ENCODE peak calls at places on chromosome 5, in five cellular contexts. L is SW480, R is H9, V is HT1080, M is activated T-helper 1 cell treated with Interleukin-2 at 50 U/mL for 16 hours. F is an unnamed sample.
A peak's percentile ranks its signal among the peaks of the same experiment; 100 is the strongest.

GRCh38 chr5:31194458-31194808 is 947 bp downstream of the CDH6 start:
- DNase-seq in L (no peak), R (no peak), V (no peak), M (no peak), F (no peak)

GRCh38 chr5:98774192-98775046 is 956 bp downstream of the RGMB start:
- DNase-seq in L (peak; percentile 77), R (peak; percentile 69), V (peak; percentile 61), M (peak; percentile 30), F (peak; percentile 72)

GRCh38 chr5:5178121-5178520 is 38.0 kb downstream of the ADAMTS16 start:
- DNase-seq in L (peak; percentile 33), R (no peak), V (no peak), M (no peak), F (no peak)

GRCh38 chr5:135353952-135354721 is 44.9 kb downstream of the MACROH2A1 start:
- DNase-seq in L (no peak), R (no peak), V (peak; percentile 46), M (no peak), F (peak; percentile 70)

GRCh38 chr5:22411950-22412349 is 441.2 kb downstream of the CDH12 start:
- DNase-seq in L (no peak), R (no peak), V (no peak), M (no peak), F (no peak)

GRCh38 chr5:110899566-110900412 is 161.0 kb downstream of the SLC25A46 start:
- DNase-seq in L (no peak), R (no peak), V (peak; percentile 31), M (no peak), F (peak; percentile 19)

GRCh38 chr5:56123531-56124243 is 109.4 kb downstream of the ANKRD55 start:
- DNase-seq in L (peak; percentile 89), R (peak; percentile 57), V (peak; percentile 100), M (no peak), F (peak; percentile 99)

GRCh38 chr5:92758552-92758951 is 822.5 kb downstream of the NR2F1-AS1 start:
- DNase-seq in L (no peak), R (no peak), V (peak; percentile 62), M (no peak), F (no peak)

GRCh38 chr5:161002571-161003074 is 150.6 kb upstream of the ATP10B start:
- DNase-seq in L (no peak), R (no peak), V (no peak), M (no peak), F (no peak)

GRCh38 chr5:23994581-23995370 is 487.4 kb downstream of the PRDM9 start:
- DNase-seq in L (peak; percentile 7), R (no peak), V (no peak), M (no peak), F (no peak)

GRCh38 chr5:102711525-102712240 is 43.4 kb upstream of the PAM start:
- DNase-seq in L (no peak), R (no peak), V (no peak), M (no peak), F (peak; percentile 62)

GRCh38 chr5:10286552-10287227 is 21.0 kb downstream of the CMBL start:
- DNase-seq in L (no peak), R (no peak), V (no peak), M (no peak), F (no peak)

GRCh38 chr5:72387985-72388384 is 67.8 kb downstream of the PTCD2 start:
- DNase-seq in L (peak; percentile 42), R (no peak), V (peak; percentile 88), M (no peak), F (peak; percentile 71)

GRCh38 chr5:77777911-77778310 is 1.8 kb upstream of the TBCA start:
- DNase-seq in L (no peak), R (no peak), V (no peak), M (no peak), F (no peak)

GRCh38 chr5:111556504-111556903 is 44.2 kb upstream of the STARD4 start:
- DNase-seq in L (no peak), R (no peak), V (no peak), M (no peak), F (no peak)

GRCh38 chr5:34563951-34564705 is 92.0 kb upstream of the RAI14 start:
- DNase-seq in L (no peak), R (no peak), V (peak; percentile 76), M (no peak), F (peak; percentile 27)

GRCh38 chr5:142097681-142098080 is 10.9 kb upstream of the NDFIP1 start:
- DNase-seq in L (no peak), R (no peak), V (peak; percentile 5), M (no peak), F (peak; percentile 57)

GRCh38 chr5:127696688-127697087 is 6.5 kb upstream of the CCDC192 start:
- DNase-seq in L (no peak), R (no peak), V (peak; percentile 36), M (no peak), F (peak; percentile 1)

GRCh38 chr5:124414973-124415372 is 331.5 kb downstream of the ZNF608 start:
- DNase-seq in L (no peak), R (no peak), V (no peak), M (no peak), F (no peak)

GRCh38 chr5:84494453-84494852 is 109.8 kb upstream of the EDIL3 start:
- DNase-seq in L (no peak), R (no peak), V (peak; percentile 91), M (no peak), F (peak; percentile 69)

GRCh38 chr5:57277085-57277484 is 103.2 kb downstream of the GPBP1 start:
- DNase-seq in L (no peak), R (no peak), V (no peak), M (no peak), F (peak; percentile 22)

F was measured in RPMI7951.